ENCODE peak calls at places on chromosomes 5 and 9, in ten cellular contexts. V is natural killer cell; R is fibroblast of the conjunctiva; Y is adrenal gland; B is NCI-H345; H is activated CD4-positive, alpha-beta T cell treated with anti-CD3 and anti-CD28 coated beads, Interleukin-2, amount 50 U/mL, for 48 hours; N is AG04450; T is HTR-8/SVneo; Q is HEK293T; F is AML-193. A is an unnamed sample.

GRCh38 chr9:127360829-127361228 is 36.1 kb upstream of the SLC2A8 start:
- DNase-seq in Y (no peak), Q (peak), F (no peak), H (no peak), T (peak), R (peak), B (no peak), N (no peak), V (no peak), A (no peak)

GRCh38 chr9:76761448-76761847 is 2.8 kb upstream of the PCA3 start:
- DNase-seq in V (no peak), N (no peak), H (no peak), Y (no peak), B (no peak), T (peak), Q (no peak), R (peak), F (peak), A (no peak)

GRCh38 chr9:14909631-14910177 is 524 bp downstream of the FREM1 start:
- DNase-seq in N (no peak), T (no peak), Q (no peak), Y (no peak), H (no peak), V (no peak), R (no peak), B (no peak), F (no peak), A (no peak)

GRCh38 chr9:126618590-126619335 is 5.0 kb downstream of the LMX1B start:
- DNase-seq in N (no peak), Q (no peak), F (no peak), T (no peak), Y (no peak), H (no peak), V (no peak), B (no peak), R (no peak), A (no peak)

GRCh38 chr5:38749861-38750260 is 96.0 kb upstream of the OSMR start:
- DNase-seq in Q (no peak), B (no peak), T (no peak), H (no peak), N (no peak), R (no peak), F (no peak), V (no peak), Y (no peak), A (no peak)

GRCh38 chr9:113484258-113484730 is 20.8 kb downstream of the RGS3 start:
- DNase-seq in N (no peak), F (no peak), R (no peak), Q (no peak), V (no peak), Y (peak), T (no peak), B (peak), H (no peak), A (peak)

GRCh38 chr5:105982526-105982925 is 1688.2 kb downstream of the EFNA5 start:
- DNase-seq in B (no peak), H (no peak), F (no peak), Y (no peak), V (no peak), Q (no peak), T (no peak), N (no peak), R (no peak), A (no peak)

GRCh38 chr5:146588331-146588730 is 72.3 kb upstream of the GPR151 start:
- DNase-seq in V (no peak), Q (no peak), F (no peak), R (no peak), Y (no peak), H (no peak), B (no peak), T (peak), N (no peak), A (no peak)

GRCh38 chr9:124708633-124709032 is 62.5 kb downstream of the NR6A1 start:
- DNase-seq in H (no peak), N (no peak), Y (no peak), T (no peak), F (no peak), Q (no peak), R (no peak), B (no peak), V (no peak), A (no peak)

GRCh38 chr5:124157320-124157719 is 589.1 kb downstream of the ZNF608 start:
- DNase-seq in N (no peak), Q (no peak), B (no peak), T (no peak), R (no peak), Y (no peak), F (no peak), H (no peak), V (no peak), A (peak)

GRCh38 chr9:129777769-129778130 is 24.9 kb upstream of the PTGES start:
- DNase-seq in F (no peak), Y (no peak), T (no peak), B (no peak), V (no peak), Q (no peak), N (no peak), H (no peak), R (no peak), A (no peak)

GRCh38 chr9:134993996-134994720 is 76.4 kb upstream of the FCN1 start:
- DNase-seq in T (no peak), Q (no peak), H (no peak), R (no peak), F (no peak), V (no peak), B (no peak), N (no peak), Y (no peak), A (no peak)

GRCh38 chr5:122195784-122196394 is 66.5 kb downstream of the ZNF474 start:
- DNase-seq in Q (peak), T (peak), H (no peak), Y (peak), R (peak), F (peak), N (peak), B (peak), V (no peak), A (peak)

GRCh38 chr9:128846680-128847030 is 17.1 kb upstream of the SPOUT1 start:
- DNase-seq in F (no peak), V (no peak), H (no peak), N (no peak), Q (no peak), B (no peak), Y (no peak), T (no peak), R (no peak), A (no peak)

GRCh38 chr9:20462410-20462809 is 159.9 kb downstream of the MLLT3 start:
- DNase-seq in R (no peak), F (no peak), Y (no peak), N (no peak), V (no peak), B (no peak), Q (no peak), H (no peak), T (no peak), A (no peak)

GRCh38 chr5:82356808-82357671 is 78.9 kb upstream of the RPS23 start:
- DNase-seq in V (peak), R (peak), T (peak), F (peak), Y (peak), Q (no peak), H (peak), B (no peak), N (peak), A (no peak)

GRCh38 chr9:19286634-19287188 is 56.2 kb downstream of the DENND4C start:
- DNase-seq in F (no peak), V (no peak), B (peak), R (peak), N (no peak), Q (peak), T (no peak), H (no peak), Y (no peak), A (no peak)

GRCh38 chr9:14524881-14525515 is 168.2 kb downstream of the ZDHHC21 start:
- DNase-seq in Y (no peak), B (no peak), R (no peak), F (no peak), H (no peak), V (no peak), Q (no peak), N (no peak), T (no peak), A (no peak)

GRCh38 chr5:179825655-179826182 is 5.0 kb downstream of the SQSTM1 start:
- DNase-seq in Q (no peak), Y (peak), R (no peak), N (no peak), V (no peak), F (no peak), T (no peak), H (no peak), B (no peak), A (no peak)

GRCh38 chr9:111251453-111251837 is 78.6 kb downstream of the OR2K2 start:
- DNase-seq in F (no peak), V (no peak), H (no peak), R (no peak), B (no peak), Q (no peak), Y (no peak), N (no peak), T (no peak), A (no peak)

GRCh38 chr9:16029056-16029615 is 476.3 kb downstream of the CCDC171 start:
- DNase-seq in N (no peak), T (no peak), Q (no peak), Y (no peak), V (no peak), B (no peak), F (no peak), H (no peak), R (no peak), A (no peak)